ENCODE peak calls at places on chromosomes 2 and 18, in five cellular contexts. H is right cardiac atrium, T is right lobe of liver, W is heart right ventricle, J is mesenchymal stem cell. P is an unnamed sample. For H3K9me3, the result is how much of the 10 kb centered on the place peaks cover.

GRCh38 chr18:61322265-61322873 is 10.9 kb upstream of the CDH20 start:
- DNase-seq in H (peak), W (peak), J (peak), T (peak), P (no peak)

GRCh38 chr2:203562283-203562682 is 27.2 kb upstream of the RAPH1 start:
- DNase-seq in J (peak), H (no peak), T (no peak), W (no peak), P (no peak)

GRCh38 chr2:36589230-36589630 is 8.7 kb downstream of the FEZ2 start:
- DNase-seq in H (no peak), W (no peak), J (no peak), T (no peak), P (no peak)

GRCh38 chr18:11654736-11655604 is 34.1 kb upstream of the GNAL start:
- DNase-seq in W (peak), T (peak), H (peak), J (peak), P (no peak)

GRCh38 chr2:192593561-192593960 is 398.8 kb upstream of the TMEFF2 start:
- DNase-seq in W (no peak), J (no peak), H (no peak), T (no peak), P (no peak)

GRCh38 chr2:11417946-11418585 is 47.9 kb downstream of the E2F6 start:
- DNase-seq in J (no peak), T (no peak), H (no peak), W (no peak), P (no peak)

GRCh38 chr2:130837811-130838565 is 1.3 kb downstream of the ARHGEF4 start:
- DNase-seq in W (no peak), J (no peak), T (no peak), H (peak), P (no peak)

GRCh38 chr2:120199837-120200499 is 23.2 kb downstream of the TMEM185B start:
- DNase-seq in W (no peak), J (no peak), H (no peak), T (no peak), P (no peak)

GRCh38 chr2:221429741-221430491 is 142.2 kb downstream of the EPHA4 start:
- DNase-seq in J (peak), T (no peak), H (peak), W (peak), P (no peak)

GRCh38 chr2:20604957-20605381 is 45.9 kb downstream of the HS1BP3 start:
- DNase-seq in J (peak), H (peak), T (peak), W (peak), P (no peak)

GRCh38 chr2:239311132-239312040 is 89.4 kb downstream of the HDAC4 start:
- DNase-seq in H (no peak), J (no peak), W (no peak), T (peak), P (no peak)

GRCh38 chr2:117785740-117786139 is 28.8 kb upstream of the DDX18 start:
- DNase-seq in H (no peak), T (no peak), W (no peak), J (peak), P (no peak)

GRCh38 chr18:27382477-27383216 is 197.5 kb upstream of the CHST9 start:
- DNase-seq in J (no peak), H (no peak), T (no peak), W (no peak), P (no peak)

GRCh38 chr2:233480490-233481202 is 85.9 kb downstream of the USP40 start:
- DNase-seq in J (no peak), H (no peak), W (no peak), T (peak), P (no peak)

GRCh38 chr2:60046529-60046928 is 506.9 kb downstream of the BCL11A start:
- DNase-seq in T (no peak), H (no peak), J (no peak), W (no peak), P (no peak)

GRCh38 chr18:78899241-78899640 is 80.4 kb upstream of the SALL3 start:
- DNase-seq in T (no peak), H (no peak), J (no peak), W (no peak), P (no peak)
- H3K9me3 ChIP-seq in T (under half), H (under half), J (under half), W (under half), P (under half)

DNA sequence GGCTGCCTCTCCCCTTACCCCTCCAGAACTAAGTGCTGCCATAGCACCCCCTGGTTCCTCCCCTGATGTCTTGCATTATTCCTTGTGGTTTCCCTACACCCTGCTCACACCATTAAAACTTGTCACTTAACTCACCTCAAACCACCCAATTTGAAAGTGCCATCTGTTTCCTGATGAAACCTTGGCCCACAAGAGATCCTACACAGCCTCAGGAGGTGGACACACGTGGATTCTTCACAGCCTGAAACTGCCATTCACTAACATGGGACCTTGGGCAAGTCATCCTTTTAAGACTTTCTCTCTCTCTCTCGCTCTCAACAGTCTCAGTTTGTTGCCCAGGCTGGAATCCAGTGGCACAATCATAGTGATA is 27.5 kb upstream of the FAM124B start:
- DNase-seq in W (no peak), J (no peak), T (no peak), H (no peak), P (no peak)
- H3K9me3 ChIP-seq in W (under half), J (under half), T (under half), H (under half), P (under half)

GRCh38 chr2:145410096-145410495 is 890.2 kb upstream of the ZEB2 start:
- DNase-seq in T (no peak), H (no peak), J (no peak), W (no peak), P (no peak)
- H3K9me3 ChIP-seq in T (under half), H (under half), J (under half), W (under half), P (under half)

DNA sequence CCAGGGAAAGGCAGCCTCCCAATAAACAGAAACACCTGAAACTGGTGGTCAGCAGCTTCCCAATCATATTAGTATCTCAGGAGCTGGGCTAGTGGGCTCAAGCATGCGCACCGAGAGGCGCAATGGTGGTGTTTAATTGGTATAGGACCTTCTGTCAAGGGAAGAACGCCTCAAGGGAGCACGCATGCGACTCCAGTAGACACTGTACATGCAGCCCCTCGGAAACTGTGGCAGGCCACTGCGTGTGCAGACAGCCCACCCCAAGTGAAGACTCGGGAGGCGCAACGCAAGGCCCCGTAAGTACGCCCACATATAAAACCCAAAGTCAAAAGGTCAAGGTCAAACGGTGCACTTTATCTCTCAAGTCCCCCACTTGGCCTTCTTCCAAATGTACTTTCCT is 1405.8 kb downstream of the DPP10 start:
- DNase-seq in W (no peak), T (no peak), H (no peak), J (no peak), P (no peak)
- H3K9me3 ChIP-seq in W (under half), T (under half), H (under half), J (under half), P (under half)

DNA sequence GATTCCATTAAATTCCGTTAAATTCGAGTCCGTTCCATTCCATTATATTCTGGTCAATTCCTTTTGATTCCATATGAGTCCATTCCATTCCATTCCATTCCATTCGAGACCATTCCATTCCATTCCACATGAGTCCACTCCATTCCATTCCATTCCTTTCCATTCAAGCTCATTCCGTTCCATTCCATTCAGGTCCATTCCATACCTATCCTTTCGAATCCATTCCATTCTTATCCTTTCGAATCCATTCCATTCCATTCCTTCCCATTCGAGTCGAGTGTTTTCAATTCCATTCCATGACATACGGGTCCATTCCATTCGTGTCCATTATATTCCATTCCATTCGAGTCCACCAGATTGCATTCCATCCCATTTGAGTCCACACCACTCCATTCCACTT is 1127.4 kb downstream of the RPIA start:
- DNase-seq in J (no peak), H (no peak), T (no peak), W (no peak), P (no peak)
- H3K9me3 ChIP-seq in J (half or more), H (under half), T (under half), W (half or more), P (under half)

GRCh38 chr18:68500551-68500950 is 214.4 kb downstream of the TMX3 start:
- DNase-seq in J (no peak), T (no peak), W (no peak), H (no peak), P (no peak)
- H3K9me3 ChIP-seq in J (under half), T (under half), W (under half), H (under half), P (under half)